ENCODE peak calls at places on chromosomes 7 and 10, in six cellular contexts. One of them, this sample, is unnamed.

GRCh38 chr7:37518266-37518665 is 69.6 kb upstream of the ELMO1 start:
- DNase-seq in GM23248: no peak
- DNase-seq in mesendoderm: no peak
- DNase-seq in NB4: no peak
- DNase-seq in upper lobe of left lung: no peak
- DNase-seq in right lobe of liver: no peak
- DNase-seq in this sample: no peak

GRCh38 chr7:23467731-23468720 is 2.3 kb downstream of the IGF2BP3 start:
- DNase-seq in GM23248: peak; percentile 79
- DNase-seq in mesendoderm: peak; percentile 87
- DNase-seq in NB4: peak; percentile 90
- DNase-seq in upper lobe of left lung: peak; percentile 55
- DNase-seq in right lobe of liver: no peak
- DNase-seq in this sample: no peak

GRCh38 chr7:130683026-130683425 is 3.3 kb downstream of the TSGA13 start:
- DNase-seq in GM23248: peak; percentile 9
- DNase-seq in mesendoderm: no peak
- DNase-seq in NB4: no peak
- DNase-seq in upper lobe of left lung: no peak
- DNase-seq in right lobe of liver: no peak
- DNase-seq in this sample: no peak

GRCh38 chr7:121302214-121302745 is 26.5 kb upstream of the WNT16 start:
- DNase-seq in GM23248: peak; percentile 63
- DNase-seq in mesendoderm: no peak
- DNase-seq in NB4: no peak
- DNase-seq in upper lobe of left lung: no peak
- DNase-seq in right lobe of liver: no peak
- DNase-seq in this sample: no peak

GRCh38 chr10:15293862-15294835 is 76.9 kb downstream of the FAM171A1 start:
- DNase-seq in GM23248: peak; percentile 63
- DNase-seq in mesendoderm: no peak
- DNase-seq in NB4: no peak
- DNase-seq in upper lobe of left lung: no peak
- DNase-seq in right lobe of liver: no peak
- DNase-seq in this sample: no peak

GRCh38 chr10:78348416-78349164 is 314.9 kb downstream of the RPS24 start:
- DNase-seq in GM23248: no peak
- DNase-seq in mesendoderm: no peak
- DNase-seq in NB4: no peak
- DNase-seq in upper lobe of left lung: no peak
- DNase-seq in right lobe of liver: no peak
- DNase-seq in this sample: peak; percentile 1

GRCh38 chr7:151045967-151046366 is 2.4 kb upstream of the ASIC3 start:
- DNase-seq in GM23248: no peak
- DNase-seq in mesendoderm: no peak
- DNase-seq in NB4: no peak
- DNase-seq in upper lobe of left lung: no peak
- DNase-seq in right lobe of liver: no peak
- DNase-seq in this sample: no peak

GRCh38 chr7:154832557-154833138 is 170.3 kb downstream of the PAXIP1 start:
- DNase-seq in GM23248: no peak
- DNase-seq in mesendoderm: peak; percentile 78
- DNase-seq in NB4: peak; percentile 65
- DNase-seq in upper lobe of left lung: no peak
- DNase-seq in right lobe of liver: no peak
- DNase-seq in this sample: no peak

GRCh38 chr10:68560916-68561691 is 967 bp downstream of the TET1 start:
- DNase-seq in GM23248: peak; percentile 54
- DNase-seq in mesendoderm: peak; percentile 70
- DNase-seq in NB4: peak; percentile 54
- DNase-seq in upper lobe of left lung: peak; percentile 85
- DNase-seq in right lobe of liver: no peak
- DNase-seq in this sample: no peak

GRCh38 chr7:102439963-102440795 is 6.8 kb downstream of the ORAI2 start:
- DNase-seq in GM23248: peak; percentile 78
- DNase-seq in mesendoderm: peak; percentile 89
- DNase-seq in NB4: no peak
- DNase-seq in upper lobe of left lung: no peak
- DNase-seq in right lobe of liver: no peak
- DNase-seq in this sample: peak; percentile 27

GRCh38 chr7:1086588-1087461 is 1.1 kb upstream of the GPER1 start:
- DNase-seq in GM23248: peak; percentile 81
- DNase-seq in mesendoderm: peak; percentile 82
- DNase-seq in NB4: peak; percentile 79
- DNase-seq in upper lobe of left lung: peak; percentile 88
- DNase-seq in right lobe of liver: peak; percentile 82
- DNase-seq in this sample: no peak

GRCh38 chr10:114375082-114375481 is 29.2 kb downstream of the AFAP1L2 start:
- DNase-seq in GM23248: no peak
- DNase-seq in mesendoderm: no peak
- DNase-seq in NB4: no peak
- DNase-seq in upper lobe of left lung: no peak
- DNase-seq in right lobe of liver: no peak
- DNase-seq in this sample: no peak

GRCh38 chr7:47181609-47182264 is 400.2 kb downstream of the TNS3 start:
- DNase-seq in GM23248: no peak
- DNase-seq in mesendoderm: no peak
- DNase-seq in NB4: no peak
- DNase-seq in upper lobe of left lung: no peak
- DNase-seq in right lobe of liver: peak; percentile 69
- DNase-seq in this sample: no peak

GRCh38 chr10:78286186-78286585 is 252.5 kb downstream of the RPS24 start:
- DNase-seq in GM23248: no peak
- DNase-seq in mesendoderm: peak; percentile 41
- DNase-seq in NB4: no peak
- DNase-seq in upper lobe of left lung: peak; percentile 21
- DNase-seq in right lobe of liver: no peak
- DNase-seq in this sample: no peak

GRCh38 chr7:17939111-17939669 is 1.1 kb downstream of the SNX13 start:
- DNase-seq in GM23248: peak; percentile 68
- DNase-seq in mesendoderm: no peak
- DNase-seq in NB4: no peak
- DNase-seq in upper lobe of left lung: no peak
- DNase-seq in right lobe of liver: no peak
- DNase-seq in this sample: no peak

GRCh38 chr10:97683556-97684357 is 3.3 kb downstream of the AVPI1 start:
- DNase-seq in GM23248: peak; percentile 71
- DNase-seq in mesendoderm: peak; percentile 65
- DNase-seq in NB4: peak; percentile 58
- DNase-seq in upper lobe of left lung: no peak
- DNase-seq in right lobe of liver: no peak
- DNase-seq in this sample: no peak
- H3K4me3 ChIP-seq in GM23248: peak overlapping the region; percentile 91
- H3K4me3 ChIP-seq in mesendoderm: no peak overlapping the region
- H3K4me3 ChIP-seq in NB4: no peak overlapping the region
- H3K4me3 ChIP-seq in upper lobe of left lung: no peak overlapping the region
- H3K4me3 ChIP-seq in right lobe of liver: no peak overlapping the region
- H3K4me3 ChIP-seq in this sample: peak overlapping the region; percentile 11

DNA sequence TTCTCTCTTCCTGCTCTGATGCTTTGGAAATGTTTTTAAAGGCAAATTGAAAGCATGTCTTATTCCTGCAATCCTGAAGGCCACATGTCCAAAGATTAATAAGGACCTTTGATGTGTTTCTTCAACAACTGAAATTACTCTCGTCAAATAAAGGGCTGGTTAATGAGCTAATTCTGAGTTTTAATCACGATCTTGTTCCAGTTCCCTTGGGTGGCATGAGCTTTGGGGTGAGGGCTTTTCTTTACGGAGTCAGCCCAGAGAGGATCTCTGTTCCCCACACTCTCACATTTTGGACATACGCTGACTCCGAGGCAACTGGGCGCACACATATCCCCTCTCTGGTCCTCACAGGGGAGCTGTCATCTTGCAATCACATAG is 397 bp upstream of the GDF10 start:
- DNase-seq in GM23248: no peak
- DNase-seq in mesendoderm: no peak
- DNase-seq in NB4: no peak
- DNase-seq in upper lobe of left lung: no peak
- DNase-seq in right lobe of liver: no peak
- DNase-seq in this sample: no peak
- H3K4me3 ChIP-seq in GM23248: no peak overlapping the region
- H3K4me3 ChIP-seq in mesendoderm: no peak overlapping the region
- H3K4me3 ChIP-seq in NB4: no peak overlapping the region
- H3K4me3 ChIP-seq in upper lobe of left lung: no peak overlapping the region
- H3K4me3 ChIP-seq in right lobe of liver: no peak overlapping the region
- H3K4me3 ChIP-seq in this sample: no peak overlapping the region

GRCh38 chr10:62348029-62348428 is 26.1 kb upstream of the ZNF365 start:
- DNase-seq in GM23248: peak; percentile 22
- DNase-seq in mesendoderm: no peak
- DNase-seq in NB4: no peak
- DNase-seq in upper lobe of left lung: no peak
- DNase-seq in right lobe of liver: no peak
- DNase-seq in this sample: no peak

GRCh38 chr10:62341419-62341818 is 32.8 kb upstream of the ZNF365 start:
- DNase-seq in GM23248: no peak
- DNase-seq in mesendoderm: peak; percentile 29
- DNase-seq in NB4: no peak
- DNase-seq in upper lobe of left lung: no peak
- DNase-seq in right lobe of liver: no peak
- DNase-seq in this sample: no peak

GRCh38 chr10:62343000-62343399 is 31.2 kb upstream of the ZNF365 start:
- DNase-seq in GM23248: no peak
- DNase-seq in mesendoderm: no peak
- DNase-seq in NB4: no peak
- DNase-seq in upper lobe of left lung: no peak
- DNase-seq in right lobe of liver: no peak
- DNase-seq in this sample: no peak
- H3K4me3 ChIP-seq in GM23248: no peak overlapping the region
- H3K4me3 ChIP-seq in mesendoderm: no peak overlapping the region
- H3K4me3 ChIP-seq in NB4: no peak overlapping the region
- H3K4me3 ChIP-seq in upper lobe of left lung: no peak overlapping the region
- H3K4me3 ChIP-seq in right lobe of liver: no peak overlapping the region
- H3K4me3 ChIP-seq in this sample: no peak overlapping the region

GRCh38 chr10:103853428-103854264 is 1.7 kb downstream of the SH3PXD2A start:
- DNase-seq in GM23248: no peak
- DNase-seq in mesendoderm: no peak
- DNase-seq in NB4: no peak
- DNase-seq in upper lobe of left lung: no peak
- DNase-seq in right lobe of liver: no peak
- DNase-seq in this sample: no peak
- H3K4me3 ChIP-seq in GM23248: peak overlapping the region; percentile 81
- H3K4me3 ChIP-seq in mesendoderm: peak overlapping the region; percentile 75
- H3K4me3 ChIP-seq in NB4: peak overlapping the region; percentile 50
- H3K4me3 ChIP-seq in upper lobe of left lung: no peak overlapping the region
- H3K4me3 ChIP-seq in right lobe of liver: peak overlapping the region; percentile 75
- H3K4me3 ChIP-seq in this sample: peak overlapping the region; percentile 62

DNA sequence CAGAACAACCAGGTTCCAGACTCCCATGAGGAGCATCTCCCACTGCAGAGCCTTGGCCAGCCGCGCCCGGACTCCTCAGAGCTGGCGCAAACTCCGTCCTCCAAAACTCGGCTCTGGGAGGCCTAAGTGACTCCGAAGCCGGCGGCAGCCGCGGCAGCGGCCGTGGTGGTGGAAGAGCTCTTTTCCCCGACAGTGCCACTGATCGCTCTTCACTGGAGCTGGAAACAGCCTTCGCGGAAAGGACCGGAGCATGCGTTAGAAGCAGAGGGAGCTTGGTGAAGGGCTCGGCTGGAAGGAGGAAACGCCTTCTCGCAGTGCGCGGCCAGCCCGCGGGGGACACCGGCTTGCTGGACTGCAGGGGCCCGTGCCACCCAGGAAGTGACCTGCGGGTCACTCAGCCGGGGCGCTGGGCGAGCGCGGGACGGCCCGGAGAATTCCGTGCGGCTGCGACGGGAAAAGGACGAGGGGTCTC is 5.0 kb upstream of the HOXA13 start:
- DNase-seq in GM23248: peak; percentile 64
- DNase-seq in mesendoderm: peak; percentile 61
- DNase-seq in NB4: no peak
- DNase-seq in upper lobe of left lung: peak; percentile 86
- DNase-seq in right lobe of liver: peak; percentile 52
- DNase-seq in this sample: no peak
- H3K4me3 ChIP-seq in GM23248: peak overlapping the region; percentile 61
- H3K4me3 ChIP-seq in mesendoderm: no peak overlapping the region
- H3K4me3 ChIP-seq in NB4: no peak overlapping the region
- H3K4me3 ChIP-seq in upper lobe of left lung: no peak overlapping the region
- H3K4me3 ChIP-seq in right lobe of liver: no peak overlapping the region
- H3K4me3 ChIP-seq in this sample: no peak overlapping the region

GRCh38 chr7:100432621-100433275 is 3.1 kb downstream of the MEPCE start:
- DNase-seq in GM23248: no peak
- DNase-seq in mesendoderm: no peak
- DNase-seq in NB4: peak; percentile 21
- DNase-seq in upper lobe of left lung: no peak
- DNase-seq in right lobe of liver: no peak
- DNase-seq in this sample: no peak

GRCh38 chr7:100434297-100435144 is 1.8 kb downstream of the PPP1R35 start:
- DNase-seq in GM23248: no peak
- DNase-seq in mesendoderm: no peak
- DNase-seq in NB4: peak; percentile 53
- DNase-seq in upper lobe of left lung: no peak
- DNase-seq in right lobe of liver: no peak
- DNase-seq in this sample: no peak

GRCh38 chr7:100432053-100432452 is 2.4 kb downstream of the MEPCE start:
- DNase-seq in GM23248: no peak
- DNase-seq in mesendoderm: peak; percentile 24
- DNase-seq in NB4: no peak
- DNase-seq in upper lobe of left lung: no peak
- DNase-seq in right lobe of liver: no peak
- DNase-seq in this sample: no peak

GRCh38 chr7:100433276-100433591 is 3.1 kb downstream of the PPP1R35 start:
- DNase-seq in GM23248: no peak
- DNase-seq in mesendoderm: no peak
- DNase-seq in NB4: peak; percentile 24
- DNase-seq in upper lobe of left lung: no peak
- DNase-seq in right lobe of liver: no peak
- DNase-seq in this sample: no peak

DNA sequence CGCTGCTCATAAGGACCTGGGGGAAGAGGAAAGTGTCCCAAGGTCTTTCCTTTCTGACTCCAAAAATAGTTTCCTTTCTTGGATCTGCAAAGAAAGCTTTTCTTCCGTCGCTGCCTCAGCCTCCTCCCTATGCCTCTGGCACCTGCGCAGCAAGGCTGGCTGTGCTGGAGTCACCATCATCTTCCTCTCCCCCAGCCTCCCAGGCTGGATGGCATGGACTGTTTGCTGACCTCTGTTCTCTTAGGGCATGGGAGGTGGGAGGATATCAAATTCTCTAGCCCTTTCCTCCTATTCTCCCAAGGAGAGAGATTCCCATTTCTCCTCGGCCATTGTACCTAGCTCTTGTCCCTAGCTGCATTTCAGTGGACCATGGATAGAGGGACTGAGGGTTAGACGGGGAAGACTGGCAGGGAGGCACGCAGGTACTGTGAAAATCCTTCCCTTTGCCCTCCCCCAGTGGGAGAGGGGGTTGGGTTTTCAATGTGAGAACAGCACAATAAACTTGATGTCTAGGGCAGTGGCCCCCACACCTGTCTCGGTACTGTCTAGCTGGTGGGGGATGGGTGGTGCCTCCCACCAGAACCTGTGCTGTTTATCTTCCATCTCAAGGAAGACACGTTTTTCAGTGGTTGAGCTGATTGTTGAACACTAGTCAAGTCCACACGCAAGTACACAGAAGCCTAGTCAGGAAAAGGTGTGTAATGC is 2.6 kb downstream of the PPP1R35 start:
- DNase-seq in GM23248: no peak
- DNase-seq in mesendoderm: no peak
- DNase-seq in NB4: peak; percentile 42
- DNase-seq in upper lobe of left lung: no peak
- DNase-seq in right lobe of liver: no peak
- DNase-seq in this sample: no peak
- H3K4me3 ChIP-seq in GM23248: no peak overlapping the region
- H3K4me3 ChIP-seq in mesendoderm: no peak overlapping the region
- H3K4me3 ChIP-seq in NB4: no peak overlapping the region
- H3K4me3 ChIP-seq in upper lobe of left lung: no peak overlapping the region
- H3K4me3 ChIP-seq in right lobe of liver: no peak overlapping the region
- H3K4me3 ChIP-seq in this sample: no peak overlapping the region